ENCODE peak calls at places on chromosomes 13 and 19, in four cellular contexts. One of them, this sample, is unnamed.

GRCh38 chr13:38386421-38386820 is 36.8 kb downstream of the UFM1 start:
- DNase-seq in breast epithelium: no peak
- DNase-seq in nucleus accumbens: no peak
- DNase-seq in heart right ventricle: no peak
- DNase-seq in this sample: no peak

GRCh38 chr13:61664821-61665705 is 249.4 kb upstream of the PCDH20 start:
- DNase-seq in breast epithelium: no peak
- DNase-seq in nucleus accumbens: no peak
- DNase-seq in heart right ventricle: no peak
- DNase-seq in this sample: no peak

GRCh38 chr19:33255781-33256180 is 30.1 kb upstream of the SLC7A10 start:
- DNase-seq in breast epithelium: no peak
- DNase-seq in nucleus accumbens: no peak
- DNase-seq in heart right ventricle: no peak
- DNase-seq in this sample: no peak

GRCh38 chr13:24228852-24229458 is 68.4 kb downstream of the SPATA13 start:
- DNase-seq in breast epithelium: no peak
- DNase-seq in nucleus accumbens: peak
- DNase-seq in heart right ventricle: no peak
- DNase-seq in this sample: no peak

GRCh38 chr19:45809643-45810159 is 5.4 kb downstream of the RSPH6A start:
- DNase-seq in breast epithelium: no peak
- DNase-seq in nucleus accumbens: no peak
- DNase-seq in heart right ventricle: no peak
- DNase-seq in this sample: no peak

GRCh38 chr13:30301827-30302226 is 5.5 kb downstream of the KATNAL1 start:
- DNase-seq in breast epithelium: no peak
- DNase-seq in nucleus accumbens: no peak
- DNase-seq in heart right ventricle: no peak
- DNase-seq in this sample: no peak

GRCh38 chr19:54390942-54391577 is 24.2 kb upstream of the TTYH1 start:
- DNase-seq in breast epithelium: no peak
- DNase-seq in nucleus accumbens: peak
- DNase-seq in heart right ventricle: no peak
- DNase-seq in this sample: no peak

GRCh38 chr19:8209111-8209964 is at the start of gene CERS4:
- DNase-seq in breast epithelium: peak
- DNase-seq in nucleus accumbens: peak
- DNase-seq in heart right ventricle: no peak
- DNase-seq in this sample: peak